ENCODE peak calls at places on chromosomes 6 and 20, in five cellular contexts. M, J, T, C and N are unnamed samples.

GRCh38 chr20:32474967-32475819 is 109.9 kb downstream of the NOL4L start:
- DNase-seq in M (peak; percentile 88), J (peak; percentile 93), T (peak; percentile 79), C (no peak), N (peak; percentile 78)

GRCh38 chr20:23585808-23586734 is 17.8 kb upstream of the CST9L start:
- DNase-seq in M (no peak), J (no peak), T (no peak), C (peak; percentile 35), N (no peak)

GRCh38 chr20:47785900-47786762 is 850 bp upstream of the SULF2 start:
- DNase-seq in M (peak; percentile 62), J (peak; percentile 70), T (peak; percentile 59), C (no peak), N (peak; percentile 75)

GRCh38 chr6:109690740-109691687 is at the start of the genes AK9 and FIG4:
- DNase-seq in M (peak; percentile 93), J (peak; percentile 90), T (peak; percentile 95), C (peak; percentile 92), N (peak; percentile 79)

GRCh38 chr6:56808871-56809359 is 146.0 kb upstream of the BEND6 start:
- DNase-seq in M (peak; percentile 20), J (peak; percentile 37), T (no peak), C (no peak), N (no peak)

GRCh38 chr6:141077355-141078333 is 1055.1 kb upstream of the GJE1 start:
- DNase-seq in M (no peak), J (peak; percentile 26), T (no peak), C (no peak), N (no peak)

GRCh38 chr6:39441986-39442385 is 119.5 kb upstream of the KCNK16 start:
- DNase-seq in M (no peak), J (no peak), T (no peak), C (no peak), N (no peak)

GRCh38 chr20:62117658-62118057 is 4.6 kb upstream of the LSM14B start:
- DNase-seq in M (peak; percentile 37), J (no peak), T (peak; percentile 23), C (peak; percentile 87), N (no peak)

GRCh38 chr6:127102299-127102698 is 16.2 kb upstream of the RSPO3 start:
- DNase-seq in M (no peak), J (peak; percentile 98), T (no peak), C (no peak), N (no peak)

GRCh38 chr6:41470341-41471063 is 75.7 kb upstream of the FOXP4 start:
- DNase-seq in M (peak; percentile 75), J (peak; percentile 67), T (peak; percentile 35), C (no peak), N (peak; percentile 60)

GRCh38 chr6:89792881-89793280 is 26.7 kb downstream of the MDN1 start:
- DNase-seq in M (no peak), J (peak; percentile 34), T (no peak), C (no peak), N (no peak)

GRCh38 chr6:28525496-28526039 is at the start of gene GPX5:
- DNase-seq in M (no peak), J (peak; percentile 15), T (no peak), C (no peak), N (no peak)

GRCh38 chr20:58188496-58188895 is 40.0 kb downstream of the ANKRD60 start:
- DNase-seq in M (no peak), J (no peak), T (no peak), C (no peak), N (no peak)
- TF ChIP-seq CTCF in M (no peak), J (no peak), T (no peak), C (no peak), N (no peak)

DNA sequence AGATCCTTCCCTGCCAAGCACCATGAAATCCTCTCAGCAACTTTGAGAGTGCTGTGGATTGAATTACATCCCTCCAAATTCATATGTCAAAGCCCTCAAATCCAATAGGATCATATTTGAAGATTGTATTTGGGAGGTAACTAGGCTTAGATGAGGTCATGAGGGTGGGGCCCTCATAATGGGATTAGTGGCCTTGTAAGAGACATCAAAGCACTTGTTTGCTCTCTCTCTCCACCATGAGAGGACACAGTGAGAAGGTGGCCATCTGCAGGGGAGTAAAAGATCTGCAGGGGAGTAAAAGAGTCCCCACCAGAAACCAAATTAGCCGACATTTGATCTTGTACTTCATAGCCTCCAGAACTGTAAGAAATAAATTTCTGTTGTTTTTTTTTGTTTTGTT is 298.2 kb downstream of the SAMD5 start:
- DNase-seq in M (no peak), J (peak; percentile 3), T (no peak), C (no peak), N (no peak)
- TF ChIP-seq CTCF in M (no peak), J (no peak), T (no peak), C (no peak), N (no peak)

GRCh38 chr6:7218586-7218985 is 94.4 kb downstream of the SSR1 start:
- DNase-seq in M (no peak), J (peak; percentile 14), T (no peak), C (no peak), N (no peak)
- TF ChIP-seq CTCF in M (no peak), J (peak; percentile 2), T (no peak), C (no peak), N (no peak)

DNA sequence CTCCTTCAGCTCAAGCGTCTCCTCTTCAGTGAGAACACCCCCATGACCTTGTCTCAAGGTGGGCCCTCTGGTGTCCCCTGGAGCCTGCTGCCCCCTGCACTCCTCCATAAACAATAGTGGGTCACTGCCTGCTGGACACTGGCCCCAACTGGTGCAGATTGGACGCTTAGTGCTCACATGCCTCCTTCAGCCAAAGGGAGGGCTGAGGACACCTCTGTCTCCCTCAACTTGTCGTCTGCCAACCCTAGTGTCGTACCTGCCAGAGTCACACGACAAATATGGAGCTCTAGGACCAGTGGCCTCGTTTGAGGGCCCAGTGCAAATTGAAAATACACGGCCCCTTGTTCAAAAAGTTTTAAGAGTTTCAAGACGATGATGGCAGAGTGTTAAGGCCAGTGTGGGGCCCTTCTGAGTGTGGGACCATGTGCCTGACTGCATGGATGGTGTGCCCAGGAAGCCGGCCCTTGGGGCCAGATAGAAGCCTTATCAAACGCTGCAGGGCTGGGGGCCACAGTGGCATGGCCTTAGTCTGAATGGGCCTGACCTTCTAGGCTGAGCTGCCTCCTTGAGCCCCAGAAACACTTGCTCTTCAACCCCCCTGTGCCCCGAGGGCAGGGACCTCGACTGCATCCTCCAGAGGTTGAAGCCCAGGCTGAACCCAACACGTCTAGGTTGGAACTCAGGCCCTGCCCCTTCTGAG is 20.1 kb downstream of the APCDD1L start:
- DNase-seq in M (no peak), J (no peak), T (no peak), C (no peak), N (no peak)
- TF ChIP-seq CTCF in M (no peak), J (no peak), T (no peak), C (no peak), N (no peak)

GRCh38 chr20:37736132-37736531 is 42.3 kb downstream of the CTNNBL1 start:
- DNase-seq in M (no peak), J (no peak), T (no peak), C (no peak), N (no peak)
- TF ChIP-seq CTCF in M (no peak), J (no peak), T (no peak), C (no peak), N (no peak)

GRCh38 chr6:30883743-30884520 is at the start of gene DDR1:
- DNase-seq in M (peak; percentile 81), J (peak; percentile 21), T (peak; percentile 82), C (peak; percentile 68), N (peak; percentile 82)
- TF ChIP-seq CTCF in M (no peak), J (no peak), T (peak; percentile 12), C (no peak), N (no peak)

DNA sequence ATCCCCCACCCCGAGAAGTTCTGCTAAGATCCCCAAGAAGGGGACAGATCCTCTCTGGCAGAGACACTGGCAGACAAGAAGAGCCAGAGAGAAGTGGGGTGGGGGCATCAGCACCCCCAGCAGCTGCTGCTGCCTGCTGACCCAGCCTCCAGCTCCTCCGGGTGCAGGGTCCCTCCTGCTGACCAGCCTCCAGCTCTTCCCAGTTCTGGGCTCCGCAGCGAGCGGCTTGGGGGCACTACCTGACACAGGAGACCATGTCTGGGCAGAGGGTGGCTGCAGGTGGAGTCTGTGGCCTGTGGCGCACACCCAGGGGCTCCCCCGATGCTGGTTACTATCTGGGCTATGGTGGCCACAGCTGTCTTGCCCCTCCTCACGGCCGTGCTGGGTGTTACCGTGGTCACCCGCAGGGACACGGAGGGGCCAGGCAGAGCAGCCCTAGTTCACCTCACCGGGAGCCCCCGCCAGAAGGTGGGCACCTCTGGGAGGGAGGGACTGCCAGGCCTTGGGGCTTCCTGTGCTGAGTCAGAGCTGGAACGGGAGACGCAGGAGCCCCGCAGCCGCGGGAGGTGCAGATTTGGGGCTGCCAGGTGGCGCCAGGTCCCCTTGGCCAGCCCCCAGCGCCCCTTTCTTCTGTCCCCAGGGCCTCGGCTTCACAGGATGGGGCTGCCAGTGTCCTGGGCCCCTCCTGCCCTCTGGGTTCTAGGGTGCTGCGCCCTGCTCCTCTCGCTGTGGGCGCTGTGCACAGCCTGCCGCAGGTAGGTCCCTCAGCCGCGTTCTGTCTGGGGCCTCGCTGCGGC is 627 bp downstream of the LIME1 start:
- DNase-seq in M (no peak), J (no peak), T (peak; percentile 41), C (peak; percentile 85), N (no peak)
- TF ChIP-seq CTCF in M (no peak), J (no peak), T (no peak), C (no peak), N (no peak)